ENCODE peak calls at places on chromosomes 11 and 22, in nine cellular contexts. One of them, this sample, is unnamed.

GRCh38 chr11:82080160-82080559 is 653.5 kb downstream of the FAM181B start:
- DNase-seq in right lobe of liver: no peak
- DNase-seq in A549: no peak
- DNase-seq in tibial nerve: no peak
- DNase-seq in SJSA1: no peak
- DNase-seq in cardiac muscle cell: no peak
- DNase-seq in choroid plexus epithelial cell: peak
- DNase-seq in colonic mucosa: no peak
- DNase-seq in AG09309: peak
- DNase-seq in this sample: no peak

GRCh38 chr11:102291831-102292230 is 25.5 kb upstream of the BIRC3 start:
- DNase-seq in cardiac muscle cell: no peak
- DNase-seq in tibial nerve: no peak
- DNase-seq in right lobe of liver: no peak
- DNase-seq in choroid plexus epithelial cell: no peak
- DNase-seq in colonic mucosa: no peak
- DNase-seq in AG09309: no peak
- DNase-seq in A549: no peak
- DNase-seq in SJSA1: no peak
- DNase-seq in this sample: no peak

GRCh38 chr11:75850787-75851186 is 35.8 kb downstream of the UVRAG start:
- DNase-seq in SJSA1: no peak
- DNase-seq in colonic mucosa: no peak
- DNase-seq in AG09309: no peak
- DNase-seq in A549: no peak
- DNase-seq in right lobe of liver: no peak
- DNase-seq in cardiac muscle cell: peak
- DNase-seq in tibial nerve: no peak
- DNase-seq in choroid plexus epithelial cell: peak
- DNase-seq in this sample: no peak

GRCh38 chr11:11422291-11423128 is 69.5 kb upstream of the CSNK2A3 start:
- DNase-seq in colonic mucosa: no peak
- DNase-seq in tibial nerve: no peak
- DNase-seq in cardiac muscle cell: no peak
- DNase-seq in right lobe of liver: no peak
- DNase-seq in AG09309: no peak
- DNase-seq in SJSA1: no peak
- DNase-seq in choroid plexus epithelial cell: no peak
- DNase-seq in A549: no peak
- DNase-seq in this sample: no peak

GRCh38 chr11:43833657-43834073 is 47.0 kb upstream of the ALKBH3 start:
- DNase-seq in right lobe of liver: no peak
- DNase-seq in AG09309: no peak
- DNase-seq in tibial nerve: no peak
- DNase-seq in cardiac muscle cell: peak
- DNase-seq in A549: peak
- DNase-seq in colonic mucosa: no peak
- DNase-seq in choroid plexus epithelial cell: peak
- DNase-seq in SJSA1: no peak
- DNase-seq in this sample: no peak

GRCh38 chr11:31805629-31806185 is 5.4 kb downstream of the PAX6 start:
- DNase-seq in right lobe of liver: no peak
- DNase-seq in A549: no peak
- DNase-seq in tibial nerve: no peak
- DNase-seq in SJSA1: no peak
- DNase-seq in colonic mucosa: no peak
- DNase-seq in AG09309: no peak
- DNase-seq in choroid plexus epithelial cell: no peak
- DNase-seq in cardiac muscle cell: no peak
- DNase-seq in this sample: no peak

GRCh38 chr11:64093233-64094039 is 57.7 kb downstream of the FLRT1 start:
- DNase-seq in tibial nerve: no peak
- DNase-seq in choroid plexus epithelial cell: peak
- DNase-seq in right lobe of liver: no peak
- DNase-seq in cardiac muscle cell: no peak
- DNase-seq in AG09309: no peak
- DNase-seq in SJSA1: no peak
- DNase-seq in colonic mucosa: no peak
- DNase-seq in A549: no peak
- DNase-seq in this sample: no peak

GRCh38 chr22:45966320-45966891 is 10.6 kb downstream of the WNT7B start:
- DNase-seq in right lobe of liver: no peak
- DNase-seq in tibial nerve: no peak
- DNase-seq in A549: no peak
- DNase-seq in choroid plexus epithelial cell: no peak
- DNase-seq in colonic mucosa: no peak
- DNase-seq in SJSA1: no peak
- DNase-seq in cardiac muscle cell: no peak
- DNase-seq in AG09309: no peak
- DNase-seq in this sample: no peak

GRCh38 chr11:3865388-3866193 is 10.1 kb downstream of the STIM1 start:
- DNase-seq in SJSA1: peak
- DNase-seq in A549: no peak
- DNase-seq in tibial nerve: no peak
- DNase-seq in choroid plexus epithelial cell: peak
- DNase-seq in AG09309: peak
- DNase-seq in right lobe of liver: no peak
- DNase-seq in cardiac muscle cell: peak
- DNase-seq in colonic mucosa: no peak
- DNase-seq in this sample: no peak

GRCh38 chr11:3857628-3858027 is 2.2 kb downstream of the STIM1 start:
- DNase-seq in AG09309: no peak
- DNase-seq in cardiac muscle cell: no peak
- DNase-seq in right lobe of liver: no peak
- DNase-seq in SJSA1: no peak
- DNase-seq in colonic mucosa: no peak
- DNase-seq in tibial nerve: no peak
- DNase-seq in choroid plexus epithelial cell: no peak
- DNase-seq in A549: no peak
- DNase-seq in this sample: no peak

GRCh38 chr11:3859373-3859881 is 4.0 kb downstream of the STIM1 start:
- DNase-seq in right lobe of liver: no peak
- DNase-seq in cardiac muscle cell: no peak
- DNase-seq in AG09309: no peak
- DNase-seq in colonic mucosa: peak
- DNase-seq in choroid plexus epithelial cell: no peak
- DNase-seq in A549: no peak
- DNase-seq in tibial nerve: no peak
- DNase-seq in SJSA1: no peak
- DNase-seq in this sample: no peak

GRCh38 chr11:3860360-3860759 is 4.9 kb downstream of the STIM1 start:
- DNase-seq in AG09309: no peak
- DNase-seq in A549: no peak
- DNase-seq in choroid plexus epithelial cell: peak
- DNase-seq in SJSA1: no peak
- DNase-seq in colonic mucosa: no peak
- DNase-seq in right lobe of liver: no peak
- DNase-seq in tibial nerve: no peak
- DNase-seq in cardiac muscle cell: no peak
- DNase-seq in this sample: no peak

GRCh38 chr11:3861698-3862097 is 6.2 kb downstream of the STIM1 start:
- DNase-seq in SJSA1: no peak
- DNase-seq in tibial nerve: no peak
- DNase-seq in right lobe of liver: no peak
- DNase-seq in cardiac muscle cell: peak
- DNase-seq in choroid plexus epithelial cell: peak
- DNase-seq in A549: no peak
- DNase-seq in colonic mucosa: no peak
- DNase-seq in AG09309: no peak
- DNase-seq in this sample: no peak
- H3K4me3 ChIP-seq in SJSA1: no peak
- H3K4me3 ChIP-seq in tibial nerve: no peak
- H3K4me3 ChIP-seq in right lobe of liver: no peak
- H3K4me3 ChIP-seq in cardiac muscle cell: no peak
- H3K4me3 ChIP-seq in choroid plexus epithelial cell: no peak
- H3K4me3 ChIP-seq in A549: no peak
- H3K4me3 ChIP-seq in colonic mucosa: no peak
- H3K4me3 ChIP-seq in AG09309: no peak
- H3K4me3 ChIP-seq in this sample: no peak

DNA sequence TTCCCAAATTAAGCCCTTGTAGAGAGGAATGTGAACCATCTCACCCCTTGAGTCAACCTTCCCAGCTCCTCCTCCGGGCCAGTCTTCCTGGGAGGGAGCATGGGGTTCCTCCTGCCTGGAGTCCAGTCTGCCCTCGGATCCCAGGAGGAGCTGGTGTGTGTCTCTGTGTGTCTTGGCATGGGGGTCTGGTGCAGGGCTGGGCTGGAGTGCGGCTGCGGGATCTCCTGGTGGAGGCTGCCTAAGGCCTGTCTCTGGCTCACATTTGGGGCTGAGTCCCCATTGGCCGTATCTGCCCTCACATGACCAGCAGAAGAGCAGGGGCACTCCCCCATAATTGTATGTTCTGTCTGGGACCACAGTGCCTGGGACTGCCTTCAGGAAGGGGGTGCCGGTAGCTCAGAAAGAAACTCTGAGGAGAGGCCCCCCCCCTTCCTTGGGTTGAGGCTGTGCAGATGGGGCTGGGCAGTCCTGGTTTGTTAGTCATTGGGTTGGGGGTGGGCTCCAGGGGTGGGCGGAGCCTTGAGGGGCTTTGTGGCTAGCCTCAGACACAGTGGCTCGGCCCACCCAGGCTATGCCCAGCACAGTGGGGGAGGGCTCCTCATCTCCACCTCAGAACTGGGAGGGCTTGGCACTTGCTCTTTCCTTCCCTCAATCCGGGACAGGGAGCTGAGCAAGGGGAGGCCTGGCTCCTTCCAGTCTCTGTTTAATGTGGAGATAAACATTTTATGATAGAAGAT is 2.9 kb downstream of the C1QTNF5 start:
- DNase-seq in SJSA1: peak
- DNase-seq in choroid plexus epithelial cell: no peak
- DNase-seq in cardiac muscle cell: peak
- DNase-seq in colonic mucosa: no peak
- DNase-seq in AG09309: no peak
- DNase-seq in A549: no peak
- DNase-seq in tibial nerve: no peak
- DNase-seq in right lobe of liver: peak
- DNase-seq in this sample: peak
- H3K4me3 ChIP-seq in SJSA1: peak
- H3K4me3 ChIP-seq in choroid plexus epithelial cell: no peak
- H3K4me3 ChIP-seq in cardiac muscle cell: no peak
- H3K4me3 ChIP-seq in colonic mucosa: no peak
- H3K4me3 ChIP-seq in AG09309: peak
- H3K4me3 ChIP-seq in A549: no peak
- H3K4me3 ChIP-seq in tibial nerve: no peak
- H3K4me3 ChIP-seq in right lobe of liver: no peak
- H3K4me3 ChIP-seq in this sample: no peak

GRCh38 chr22:31866918-31867317 is 77.4 kb upstream of the YWHAH start:
- DNase-seq in colonic mucosa: no peak
- DNase-seq in tibial nerve: no peak
- DNase-seq in A549: no peak
- DNase-seq in SJSA1: no peak
- DNase-seq in right lobe of liver: no peak
- DNase-seq in cardiac muscle cell: no peak
- DNase-seq in AG09309: no peak
- DNase-seq in choroid plexus epithelial cell: no peak
- DNase-seq in this sample: no peak

GRCh38 chr22:31870890-31871289 is 73.4 kb upstream of the YWHAH start:
- DNase-seq in SJSA1: peak
- DNase-seq in colonic mucosa: no peak
- DNase-seq in tibial nerve: no peak
- DNase-seq in right lobe of liver: no peak
- DNase-seq in AG09309: peak
- DNase-seq in A549: peak
- DNase-seq in choroid plexus epithelial cell: peak
- DNase-seq in cardiac muscle cell: peak
- DNase-seq in this sample: no peak

GRCh38 chr22:31871475-31871874 is 72.9 kb upstream of the YWHAH start:
- DNase-seq in cardiac muscle cell: no peak
- DNase-seq in SJSA1: no peak
- DNase-seq in A549: no peak
- DNase-seq in choroid plexus epithelial cell: no peak
- DNase-seq in right lobe of liver: no peak
- DNase-seq in colonic mucosa: no peak
- DNase-seq in tibial nerve: no peak
- DNase-seq in AG09309: no peak
- DNase-seq in this sample: no peak

GRCh38 chr22:31872209-31872608 is 72.1 kb upstream of the YWHAH start:
- DNase-seq in AG09309: no peak
- DNase-seq in SJSA1: no peak
- DNase-seq in A549: peak
- DNase-seq in tibial nerve: no peak
- DNase-seq in choroid plexus epithelial cell: no peak
- DNase-seq in right lobe of liver: no peak
- DNase-seq in colonic mucosa: no peak
- DNase-seq in cardiac muscle cell: peak
- DNase-seq in this sample: no peak

GRCh38 chr22:31867386-31868153 is 76.8 kb upstream of the YWHAH start:
- DNase-seq in colonic mucosa: no peak
- DNase-seq in right lobe of liver: no peak
- DNase-seq in cardiac muscle cell: no peak
- DNase-seq in choroid plexus epithelial cell: no peak
- DNase-seq in A549: no peak
- DNase-seq in SJSA1: no peak
- DNase-seq in tibial nerve: no peak
- DNase-seq in AG09309: no peak
- DNase-seq in this sample: no peak
- H3K4me3 ChIP-seq in colonic mucosa: no peak
- H3K4me3 ChIP-seq in right lobe of liver: no peak
- H3K4me3 ChIP-seq in cardiac muscle cell: no peak
- H3K4me3 ChIP-seq in choroid plexus epithelial cell: no peak
- H3K4me3 ChIP-seq in A549: no peak
- H3K4me3 ChIP-seq in SJSA1: no peak
- H3K4me3 ChIP-seq in tibial nerve: no peak
- H3K4me3 ChIP-seq in AG09309: no peak
- H3K4me3 ChIP-seq in this sample: no peak

GRCh38 chr11:124473476-124473875 is 28.0 kb upstream of the OR8B8 start:
- DNase-seq in colonic mucosa: no peak
- DNase-seq in right lobe of liver: no peak
- DNase-seq in AG09309: no peak
- DNase-seq in choroid plexus epithelial cell: no peak
- DNase-seq in SJSA1: no peak
- DNase-seq in tibial nerve: no peak
- DNase-seq in A549: no peak
- DNase-seq in cardiac muscle cell: no peak
- DNase-seq in this sample: no peak

GRCh38 chr11:124467376-124468061 is 22.0 kb upstream of the OR8B8 start:
- DNase-seq in AG09309: no peak
- DNase-seq in A549: no peak
- DNase-seq in cardiac muscle cell: peak
- DNase-seq in colonic mucosa: no peak
- DNase-seq in tibial nerve: no peak
- DNase-seq in SJSA1: no peak
- DNase-seq in choroid plexus epithelial cell: no peak
- DNase-seq in right lobe of liver: no peak
- DNase-seq in this sample: no peak

GRCh38 chr11:124474779-124475178 is 29.3 kb upstream of the OR8B8 start:
- DNase-seq in AG09309: no peak
- DNase-seq in cardiac muscle cell: no peak
- DNase-seq in right lobe of liver: no peak
- DNase-seq in SJSA1: no peak
- DNase-seq in choroid plexus epithelial cell: no peak
- DNase-seq in colonic mucosa: no peak
- DNase-seq in A549: no peak
- DNase-seq in tibial nerve: no peak
- DNase-seq in this sample: no peak

GRCh38 chr11:124474079-124474478 is 28.6 kb upstream of the OR8B8 start:
- DNase-seq in tibial nerve: no peak
- DNase-seq in colonic mucosa: no peak
- DNase-seq in choroid plexus epithelial cell: no peak
- DNase-seq in SJSA1: no peak
- DNase-seq in right lobe of liver: no peak
- DNase-seq in AG09309: no peak
- DNase-seq in A549: no peak
- DNase-seq in cardiac muscle cell: no peak
- DNase-seq in this sample: no peak

DNA sequence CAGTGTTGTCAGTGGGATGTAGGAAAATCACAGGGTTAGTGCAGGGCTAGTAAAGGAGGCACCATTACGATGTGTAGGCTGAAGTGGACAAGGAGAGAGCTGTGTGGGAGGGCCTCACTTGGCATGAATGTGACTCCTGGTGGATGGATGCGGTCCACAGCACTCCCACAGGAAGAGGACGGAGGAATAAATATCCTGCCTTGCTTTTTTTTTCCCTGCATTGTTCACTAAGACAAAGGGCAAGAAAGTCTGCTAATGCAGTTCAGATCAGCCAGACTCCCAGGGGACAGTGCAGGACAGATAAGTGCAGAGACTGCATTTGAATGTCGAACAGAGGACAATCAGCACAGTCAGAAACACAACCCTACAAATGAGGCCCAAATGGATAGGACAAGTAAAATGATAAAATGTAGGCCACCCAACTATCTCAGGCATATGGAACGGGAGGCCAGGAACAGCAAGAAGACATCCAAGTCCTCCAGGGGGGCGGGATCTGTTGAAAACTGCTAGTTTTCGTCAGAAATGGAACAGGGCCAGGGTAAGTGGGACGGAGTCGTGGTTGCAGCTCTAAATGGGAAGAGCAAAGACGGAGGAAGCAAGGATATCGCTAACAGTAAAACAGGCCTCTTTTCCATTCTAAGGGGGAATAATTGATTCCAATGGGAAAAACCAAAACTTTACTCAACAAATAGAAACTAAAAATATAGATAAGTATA is 25.2 kb upstream of the OR8B8 start:
- DNase-seq in right lobe of liver: no peak
- DNase-seq in colonic mucosa: no peak
- DNase-seq in tibial nerve: no peak
- DNase-seq in AG09309: no peak
- DNase-seq in choroid plexus epithelial cell: no peak
- DNase-seq in A549: no peak
- DNase-seq in cardiac muscle cell: peak
- DNase-seq in SJSA1: no peak
- DNase-seq in this sample: no peak
- H3K4me3 ChIP-seq in right lobe of liver: no peak
- H3K4me3 ChIP-seq in colonic mucosa: no peak
- H3K4me3 ChIP-seq in tibial nerve: no peak
- H3K4me3 ChIP-seq in AG09309: no peak
- H3K4me3 ChIP-seq in choroid plexus epithelial cell: no peak
- H3K4me3 ChIP-seq in A549: no peak
- H3K4me3 ChIP-seq in cardiac muscle cell: no peak
- H3K4me3 ChIP-seq in SJSA1: no peak
- H3K4me3 ChIP-seq in this sample: no peak

This sample was measured in kidney.